ENCODE peak calls at places on chromosome 13, in five cellular contexts. W, H, M, N and E are unnamed samples.

GRCh38 chr13:80477641-80478443 is 136.9 kb upstream of the SPRY2 start:
- DNase-seq in W (no peak), H (no peak), N (no peak), M (no peak), E (no peak)

GRCh38 chr13:30033681-30034447 is 183.4 kb upstream of the UBL3 start:
- DNase-seq in W (no peak), M (peak), N (no peak), H (no peak), E (no peak)

GRCh38 chr13:36674337-36675212 is 755 bp downstream of the SERTM1 start:
- DNase-seq in M (no peak), W (no peak), H (no peak), N (no peak), E (no peak)

GRCh38 chr13:35830850-35831450 is 300.2 kb downstream of the DCLK1 start:
- DNase-seq in W (no peak), H (no peak), M (no peak), N (no peak), E (no peak)

GRCh38 chr13:61706899-61707298 is 291.2 kb upstream of the PCDH20 start:
- DNase-seq in H (no peak), N (no peak), M (no peak), W (no peak), E (no peak)

GRCh38 chr13:52845766-52846566 is 2.5 kb downstream of the PCDH8 start:
- DNase-seq in H (no peak), W (peak), N (no peak), M (no peak), E (no peak)

GRCh38 chr13:70849267-70849666 is 741.0 kb upstream of the KLHL1 start:
- DNase-seq in M (no peak), H (no peak), W (no peak), N (no peak), E (no peak)

GRCh38 chr13:42973581-42973980 is 18.5 kb downstream of the EPSTI1 start:
- DNase-seq in N (no peak), W (no peak), H (no peak), M (no peak), E (no peak)

GRCh38 chr13:73702419-73703071 is 431.7 kb downstream of the KLF12 start:
- DNase-seq in M (no peak), W (no peak), N (no peak), H (no peak), E (no peak)

GRCh38 chr13:109818136-109818535 is 31.8 kb upstream of the IRS2 start:
- DNase-seq in M (no peak), W (no peak), N (no peak), H (no peak), E (no peak)

GRCh38 chr13:95038949-95039348 is 262.3 kb downstream of the ABCC4 start:
- DNase-seq in M (no peak), N (no peak), H (no peak), W (no peak), E (no peak)

GRCh38 chr13:21420706-21421105 is 38.4 kb downstream of the ZDHHC20 start:
- DNase-seq in N (no peak), W (peak), H (no peak), M (no peak), E (no peak)

GRCh38 chr13:65378943-65379519 is 1851.1 kb downstream of the PCDH9 start:
- DNase-seq in N (no peak), M (no peak), W (peak), H (no peak), E (no peak)

GRCh38 chr13:21638319-21639282 is 32.3 kb upstream of the FGF9 start:
- DNase-seq in M (no peak), H (no peak), W (peak), N (no peak), E (no peak)

GRCh38 chr13:85828094-85828684 is 29.0 kb upstream of the SLITRK6 start:
- DNase-seq in W (peak), N (no peak), H (no peak), M (no peak), E (no peak)

GRCh38 chr13:111533900-111534645 is 213.6 kb downstream of the TEX29 start:
- DNase-seq in M (no peak), H (no peak), W (no peak), N (no peak), E (no peak)

GRCh38 chr13:113646376-113646775 is 11.6 kb downstream of the ATP4B start:
- DNase-seq in N (peak), M (no peak), H (no peak), W (no peak), E (no peak)

GRCh38 chr13:29799041-29799440 is 51.4 kb downstream of the UBL3 start:
- DNase-seq in N (no peak), H (no peak), W (no peak), M (no peak), E (no peak)

GRCh38 chr13:20405691-20406090 is 120.0 kb downstream of the CRYL1 start:
- DNase-seq in W (no peak), M (peak), H (no peak), N (no peak), E (no peak)

GRCh38 chr13:42211704-42212103 is 60.2 kb upstream of the AKAP11 start:
- DNase-seq in M (no peak), N (no peak), H (no peak), W (no peak), E (no peak)

GRCh38 chr13:53501387-53501786 is 472.8 kb downstream of the OLFM4 start:
- DNase-seq in H (no peak), M (no peak), N (no peak), W (no peak), E (no peak)

GRCh38 chr13:83796364-83796763 is 85.9 kb downstream of the SLITRK1 start:
- DNase-seq in M (no peak), H (no peak), N (no peak), W (no peak), E (no peak)

GRCh38 chr13:31629085-31629785 is 110.1 kb upstream of the RXFP2 start:
- DNase-seq in W (peak), N (no peak), H (no peak), M (no peak), E (no peak)

GRCh38 chr13:111005364-111005763 is 90.5 kb upstream of the ANKRD10 start:
- DNase-seq in H (no peak), N (no peak), W (no peak), M (no peak), E (no peak)

GRCh38 chr13:49635599-49636433 is 7.5 kb downstream of the ARL11 start:
- DNase-seq in W (no peak), H (no peak), M (no peak), N (no peak), E (no peak)

DNA sequence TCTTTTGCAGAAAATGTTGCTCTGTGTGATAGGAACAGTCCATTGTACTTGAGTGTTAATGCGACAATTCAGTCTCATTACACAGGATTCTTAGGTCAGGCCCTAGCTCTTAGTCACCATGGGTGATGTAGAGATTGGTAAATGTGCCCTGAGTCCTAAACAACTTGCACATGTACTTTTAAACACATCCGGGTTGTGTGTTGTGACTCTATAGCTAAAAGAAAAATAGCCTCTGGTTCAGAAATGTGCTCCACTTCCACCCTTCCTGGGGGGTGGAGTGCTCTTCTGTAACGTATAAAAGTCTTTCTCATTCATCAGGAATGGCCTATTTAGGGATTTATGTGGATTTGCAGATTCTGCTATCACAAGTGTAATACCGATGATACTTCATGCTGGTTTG is 5.2 kb downstream of the SPATA13 start:
- DNase-seq in M (no peak), N (no peak), H (no peak), W (peak), E (no peak)
- TF ChIP-seq POLR2AphosphoS5 in M (no peak), N (no peak), H (no peak), W (no peak), E (no peak)

DNA sequence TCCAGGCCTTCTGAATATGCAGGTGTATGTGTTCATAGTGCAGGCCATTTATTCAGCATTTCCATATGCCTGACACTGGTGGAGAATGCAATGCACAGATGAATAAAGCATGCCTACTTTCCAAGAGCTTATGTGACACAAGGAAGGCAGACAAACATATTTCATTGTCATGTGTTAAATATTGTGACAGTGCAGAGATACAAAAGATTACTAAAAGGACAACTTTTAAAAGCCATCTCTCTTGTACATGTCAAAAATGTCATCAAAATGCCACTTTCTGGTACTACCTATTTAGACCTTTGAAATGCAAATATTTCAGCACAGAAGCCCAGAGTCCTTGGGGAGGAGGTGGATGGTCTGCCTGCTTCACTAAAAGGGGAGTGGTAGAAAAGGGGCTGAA is 254.5 kb downstream of the FGF14 start:
- DNase-seq in W (no peak), H (no peak), N (no peak), M (no peak), E (no peak)
- TF ChIP-seq POLR2AphosphoS5 in W (no peak), H (no peak), N (no peak), M (no peak), E (no peak)

GRCh38 chr13:97434417-97435296 is 688 bp downstream of the RAP2A start:
- DNase-seq in W (peak), N (peak), H (no peak), M (no peak), E (no peak)

GRCh38 chr13:97435794-97436193 is 1.8 kb downstream of the RAP2A start:
- DNase-seq in N (no peak), M (no peak), W (peak), H (no peak), E (no peak)

GRCh38 chr13:97436845-97437244 is 2.9 kb downstream of the RAP2A start:
- DNase-seq in N (no peak), M (no peak), H (no peak), W (no peak), E (no peak)

GRCh38 chr13:97433727-97434416 is at the start of gene RAP2A:
- DNase-seq in H (peak), M (no peak), N (peak), W (peak), E (no peak)

DNA sequence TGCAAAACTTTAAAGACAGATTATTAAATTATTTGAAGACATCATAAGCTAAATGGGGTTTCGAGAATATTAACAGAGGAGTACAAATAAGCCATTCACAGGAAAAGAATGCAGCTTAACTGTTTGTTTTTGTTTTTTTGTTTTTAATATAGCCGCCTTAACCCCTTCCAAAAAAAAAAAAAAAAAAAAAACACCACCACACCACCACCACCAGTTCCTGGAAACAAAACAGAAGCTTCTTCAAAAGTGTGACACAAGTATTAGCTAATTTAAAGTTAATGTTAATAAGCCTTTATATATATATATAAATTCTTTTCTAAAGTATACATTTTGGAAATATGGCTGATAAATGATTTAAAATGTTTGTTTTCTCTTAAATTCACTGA is 1.3 kb downstream of the RAP2A start:
- DNase-seq in M (no peak), N (no peak), W (no peak), H (no peak), E (no peak)
- TF ChIP-seq POLR2AphosphoS5 in M (no peak), N (no peak), W (no peak), H (no peak), E (no peak)

DNA sequence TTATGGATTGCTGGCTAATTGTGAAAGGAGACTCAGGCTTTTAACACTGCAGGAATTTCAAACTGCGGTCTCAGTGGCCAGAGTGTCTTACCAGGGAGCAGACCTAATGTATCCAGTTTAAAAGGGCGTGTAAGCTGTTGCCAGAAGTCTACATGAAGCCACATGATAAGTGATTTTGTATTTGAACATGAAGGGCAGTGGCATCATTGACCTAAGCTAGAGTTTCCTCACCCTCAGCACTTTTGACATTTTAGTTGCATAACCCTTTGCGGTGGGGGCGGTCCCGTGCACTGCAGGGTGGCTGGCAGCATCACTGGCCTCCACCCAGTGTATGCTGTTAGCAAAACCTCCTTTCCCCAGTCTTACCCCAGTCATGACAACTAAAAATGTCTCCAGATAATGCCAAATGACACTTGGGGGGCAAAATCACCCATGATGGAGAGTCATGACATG is 23.7 kb upstream of the GPR18 start:
- DNase-seq in W (no peak), N (peak), M (no peak), H (no peak), E (no peak)
- TF ChIP-seq POLR2AphosphoS5 in W (no peak), N (no peak), M (peak), H (no peak), E (no peak)

GRCh38 chr13:45328661-45329105 is 12.3 kb downstream of the TPT1 start:
- DNase-seq in H (no peak), M (no peak), N (no peak), W (peak), E (no peak)

GRCh38 chr13:45333251-45333972 is 7.6 kb downstream of the TPT1 start:
- DNase-seq in N (no peak), H (no peak), M (no peak), W (no peak), E (no peak)

GRCh38 chr13:45331981-45332830 is 8.8 kb downstream of the TPT1 start:
- DNase-seq in M (no peak), W (peak), H (no peak), N (no peak), E (no peak)

GRCh38 chr13:45332831-45333219 is 8.2 kb downstream of the TPT1 start:
- DNase-seq in W (no peak), H (no peak), M (no peak), N (no peak), E (no peak)

DNA sequence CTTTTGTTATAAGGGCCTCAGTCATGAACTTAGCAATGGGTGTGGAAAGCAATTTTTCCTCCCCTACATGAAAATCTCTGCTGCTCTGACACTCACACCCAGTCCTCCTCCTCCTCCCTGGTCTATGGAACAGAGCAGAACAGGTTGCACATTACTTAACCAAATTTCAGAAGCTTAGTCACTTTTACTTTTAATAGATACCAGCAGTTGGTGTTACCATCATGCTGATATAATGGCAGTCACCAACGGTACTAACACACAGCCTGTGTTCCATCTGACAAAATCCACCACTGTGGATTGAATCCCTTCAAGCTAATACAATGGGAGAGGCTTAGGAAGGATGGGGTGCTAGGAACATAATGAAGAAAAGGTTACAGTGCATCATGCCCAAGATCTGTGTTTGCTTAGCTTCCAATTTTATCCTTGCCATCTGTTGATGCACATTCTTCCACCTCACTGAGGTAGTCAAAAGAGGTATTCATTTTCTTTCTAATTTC is 9.8 kb downstream of the TPT1 start:
- DNase-seq in M (no peak), N (no peak), H (no peak), W (no peak), E (no peak)
- TF ChIP-seq POLR2AphosphoS5 in M (no peak), N (no peak), H (no peak), W (peak), E (peak)

GRCh38 chr13:51243227-51243626 is 21.0 kb downstream of the FAM124A start:
- DNase-seq in N (no peak), H (no peak), M (no peak), W (no peak), E (no peak)
- TF ChIP-seq POLR2AphosphoS5 in N (no peak), H (no peak), M (no peak), W (no peak), E (no peak)